ENCODE peak calls at places on chromosomes 13 and 19, in six cellular contexts. S, H, L, G, Y and R are unnamed samples.

GRCh38 chr19:10712041-10712440 is 5.8 kb upstream of the DNM2 start:
- DNase-seq in Y (no peak), G (no peak), H (no peak), S (no peak), L (no peak), R (no peak)

GRCh38 chr19:46654621-46655152 is 6.3 kb downstream of the DACT3 start:
- DNase-seq in L (no peak), H (no peak), S (no peak), Y (peak; percentile 77), G (no peak), R (peak; percentile 80)

GRCh38 chr19:12596927-12597548 is 13.6 kb downstream of the ZNF490 start:
- DNase-seq in H (no peak), S (no peak), G (no peak), Y (peak; percentile 39), L (no peak), R (no peak)

GRCh38 chr19:38690146-38690545 is 42.7 kb downstream of the ACTN4 start:
- DNase-seq in G (no peak), L (no peak), Y (no peak), S (no peak), H (no peak), R (no peak)

GRCh38 chr13:114018461-114019055 is 44.7 kb upstream of the C13orf46 start:
- DNase-seq in Y (no peak), H (no peak), G (no peak), S (no peak), L (no peak), R (no peak)

GRCh38 chr13:33340631-33341030 is 55.1 kb upstream of the STARD13 start:
- DNase-seq in L (peak; percentile 60), S (no peak), G (no peak), Y (no peak), H (peak; percentile 37), R (no peak)

GRCh38 chr13:107956889-107957288 is 258.4 kb downstream of the LIG4 start:
- DNase-seq in G (no peak), S (no peak), L (no peak), H (no peak), Y (no peak), R (no peak)

GRCh38 chr19:53877361-53877766 is 4.6 kb upstream of the PRKCG start:
- DNase-seq in H (no peak), S (peak; percentile 33), L (peak; percentile 32), Y (no peak), G (no peak), R (no peak)

GRCh38 chr13:22789027-22789593 is 391.7 kb upstream of the SGCG start:
- DNase-seq in G (no peak), L (no peak), S (no peak), H (peak; percentile 50), Y (no peak), R (no peak)

GRCh38 chr19:23304238-23304637 is 54.0 kb upstream of the ZNF724 start:
- DNase-seq in Y (no peak), H (no peak), G (no peak), S (no peak), L (no peak), R (no peak)

GRCh38 chr13:91144054-91144453 is 203.4 kb upstream of the MIR17HG start:
- DNase-seq in G (no peak), H (no peak), Y (no peak), S (no peak), L (no peak), R (no peak)

GRCh38 chr13:112842343-112842856 is 126.6 kb upstream of the MCF2L start:
- DNase-seq in L (no peak), G (no peak), S (no peak), Y (no peak), H (no peak), R (no peak)